ENCODE peak calls at places on chromosomes 4 and X, in seven cellular contexts. H is HepG2, Y is H1, X is K562, W is SK-N-SH, T is GM12878, B is T47D. K is an unnamed sample.

GRCh38 chr4:163607292-163607691 is 112.8 kb downstream of the TMA16 start:
- DNase-seq in W (no peak), H (no peak), X (no peak), T (no peak), B (no peak), Y (no peak), K (no peak)

GRCh38 chrX:154531626-154532025 is 15.0 kb downstream of the G6PD start:
- DNase-seq in W (no peak), T (no peak), X (no peak), B (no peak), Y (no peak), H (no peak), K (no peak)

GRCh38 chr4:140153419-140153743 is 603 bp downstream of the MAML3 start:
- DNase-seq in T (no peak), B (no peak), Y (no peak), W (no peak), X (no peak), H (no peak), K (no peak)

GRCh38 chr4:10006604-10007435 is 14.5 kb downstream of the SLC2A9 start:
- DNase-seq in Y (no peak), T (peak), X (no peak), B (peak), W (no peak), H (peak), K (peak)

GRCh38 chr4:130722370-130722769 is 1626.4 kb downstream of the C4orf33 start:
- DNase-seq in Y (no peak), W (no peak), T (no peak), B (no peak), X (no peak), H (no peak), K (no peak)

GRCh38 chrX:86066998-86067397 is 19.6 kb upstream of the CHM start:
- DNase-seq in T (no peak), B (no peak), W (peak), Y (no peak), H (peak), X (no peak), K (no peak)

GRCh38 chrX:133444952-133445831 is 29.9 kb upstream of the GPC4 start:
- DNase-seq in Y (no peak), H (no peak), B (no peak), T (no peak), X (no peak), W (no peak), K (peak)

GRCh38 chrX:72142094-72142843 is 10.6 kb upstream of the RTL5 start:
- DNase-seq in B (no peak), X (no peak), Y (no peak), T (no peak), H (no peak), W (peak), K (no peak)

GRCh38 chrX:64975491-64975890 is 759 bp downstream of the ZC4H2 start:
- DNase-seq in H (peak), W (peak), Y (peak), X (no peak), B (no peak), T (no peak), K (no peak)

GRCh38 chr4:1241936-1242505 is 6.9 kb downstream of the CTBP1 start:
- DNase-seq in B (no peak), H (no peak), Y (no peak), T (no peak), X (no peak), W (peak), K (no peak)

GRCh38 chrX:85111347-85111746 is 107.7 kb downstream of the APOOL start:
- DNase-seq in W (peak), Y (no peak), H (no peak), T (no peak), B (no peak), X (peak), K (no peak)

GRCh38 chr4:71095141-71095939 is 101.9 kb downstream of the DCK start:
- DNase-seq in Y (no peak), H (no peak), X (no peak), W (no peak), T (no peak), B (no peak), K (no peak)

GRCh38 chrX:103276581-103277002 is at the start of gene TCEAL5:
- DNase-seq in W (peak), B (no peak), X (no peak), T (no peak), Y (peak), H (no peak), K (no peak)

GRCh38 chr4:3250956-3251690 is 2.2 kb downstream of the MSANTD1 start:
- DNase-seq in Y (no peak), X (no peak), T (no peak), B (no peak), H (no peak), W (no peak), K (no peak)

GRCh38 chrX:46957299-46957698 is 45.1 kb downstream of the JADE3 start:
- DNase-seq in W (no peak), Y (no peak), B (no peak), X (no peak), T (no peak), H (no peak), K (no peak)

GRCh38 chr4:57763070-57763469 is 652.9 kb upstream of the IGFBP7 start:
- DNase-seq in X (no peak), T (no peak), B (no peak), H (no peak), W (no peak), Y (no peak), K (no peak)

GRCh38 chr4:109682875-109683274 is 20.4 kb downstream of the CASP6 start:
- DNase-seq in T (no peak), W (no peak), Y (no peak), X (no peak), H (no peak), B (no peak), K (no peak)

GRCh38 chr4:31929676-31930075 is 1209.5 kb downstream of the PCDH7 start:
- DNase-seq in X (no peak), Y (no peak), H (no peak), W (no peak), T (no peak), B (no peak), K (no peak)

GRCh38 chr4:95217197-95217596 is 331.6 kb downstream of the UNC5C start:
- DNase-seq in W (no peak), X (no peak), H (no peak), Y (no peak), T (no peak), B (no peak), K (no peak)

GRCh38 chr4:476501-476900 is 22.5 kb downstream of the ZNF721 start:
- DNase-seq in Y (no peak), T (no peak), W (no peak), X (no peak), B (no peak), H (no peak), K (no peak)

GRCh38 chrX:74325130-74326059 is 21.4 kb downstream of the ZCCHC13 start:
- DNase-seq in T (no peak), X (peak), B (no peak), H (no peak), Y (peak), W (peak), K (no peak)

GRCh38 chrX:55028040-55028439 is 2.7 kb downstream of the ALAS2 start:
- DNase-seq in H (no peak), X (peak), Y (no peak), B (no peak), W (no peak), T (no peak), K (no peak)

GRCh38 chrX:105191878-105192277 is 28.6 kb downstream of the TEX13A start:
- DNase-seq in H (no peak), X (no peak), W (peak), B (peak), T (no peak), Y (peak), K (no peak)

GRCh38 chrX:75038925-75039324 is 113.7 kb upstream of the NEXMIF start:
- DNase-seq in X (no peak), B (no peak), Y (no peak), H (peak), T (peak), W (no peak), K (peak)

GRCh38 chrX:47241201-47242011 is 8.6 kb downstream of the USP11 start:
- DNase-seq in B (no peak), X (no peak), W (no peak), T (no peak), H (no peak), Y (no peak), K (no peak)

GRCh38 chr4:7761312-7761711 is 178.3 kb downstream of the AFAP1 start:
- DNase-seq in X (no peak), Y (no peak), B (no peak), H (no peak), T (no peak), W (no peak), K (no peak)

GRCh38 chrX:97398030-97398551 is 514.4 kb downstream of the RPA4 start:
- DNase-seq in Y (no peak), X (no peak), H (no peak), W (no peak), B (no peak), T (peak), K (no peak)

GRCh38 chr4:73740353-73740778 is at the start of gene CXCL8:
- DNase-seq in B (no peak), H (peak), Y (no peak), X (peak), T (no peak), W (no peak), K (peak)

GRCh38 chr4:107125496-107125895 is 89.4 kb upstream of the DKK2 start:
- DNase-seq in T (no peak), W (no peak), H (no peak), X (no peak), B (no peak), Y (no peak), K (no peak)

GRCh38 chr4:74675673-74676279 is 118.5 kb downstream of the BTC start:
- DNase-seq in B (peak), W (peak), H (peak), X (peak), T (no peak), Y (no peak), K (peak)

DNA sequence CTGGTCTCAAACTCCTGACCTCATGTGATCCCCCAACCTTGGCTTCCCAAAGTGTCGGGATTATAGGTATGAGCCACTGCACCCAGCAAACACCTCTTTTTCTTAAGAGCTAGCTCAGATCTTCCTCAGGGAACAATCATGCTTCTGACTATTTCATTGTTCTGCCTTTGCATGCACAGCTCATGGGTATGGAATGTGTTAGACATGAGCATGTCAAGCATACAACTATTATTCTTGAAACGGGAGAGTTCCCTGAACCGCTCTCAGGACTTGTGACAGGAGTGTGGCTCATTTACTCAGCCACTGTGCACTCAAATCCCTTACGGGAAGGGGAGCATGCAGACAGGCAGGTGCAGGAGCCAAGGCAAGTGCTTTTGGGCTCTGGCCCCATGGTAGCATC is 231.7 kb upstream of the TAPT1 start:
- DNase-seq in X (no peak), W (no peak), T (no peak), B (no peak), H (no peak), Y (no peak), K (no peak)
- TF ChIP-seq JUND in X (no peak), W (no peak), T (no peak), B (no peak), H (no peak), Y (no peak), K (no peak)

GRCh38 chrX:130799393-130799792 is 103.6 kb downstream of the ENOX2 start:
- DNase-seq in Y (no peak), B (no peak), W (no peak), H (no peak), X (no peak), T (no peak), K (no peak)
- TF ChIP-seq JUND in Y (no peak), B (no peak), W (no peak), H (no peak), X (no peak), T (no peak), K (no peak)

DNA sequence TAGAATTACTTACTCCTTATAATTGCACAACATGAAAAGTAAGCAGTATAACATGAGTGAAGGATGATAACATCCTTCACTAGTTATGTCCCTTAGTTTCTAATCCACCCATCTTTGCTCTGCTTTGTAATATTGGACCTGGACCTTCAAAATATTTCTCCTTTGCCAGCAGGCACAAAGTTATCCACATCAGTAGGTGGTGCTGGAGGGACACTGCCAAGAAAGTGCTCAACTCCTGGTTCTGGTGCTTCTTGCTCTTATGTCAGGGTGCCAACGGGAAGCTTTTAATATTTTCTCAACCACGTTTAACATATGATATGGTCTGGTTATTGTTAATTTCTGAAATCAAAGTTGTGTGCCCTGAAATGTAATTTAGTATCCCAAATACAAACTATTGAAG is 49.1 kb downstream of the TMEM165 start:
- DNase-seq in Y (no peak), W (no peak), T (no peak), B (peak), H (peak), X (no peak), K (peak)
- TF ChIP-seq JUND in Y (no peak), W (no peak), T (no peak), B (no peak), H (no peak), X (no peak), K (no peak)

GRCh38 chr4:173235050-173235449 is 66.4 kb downstream of the GALNT7 start:
- DNase-seq in B (no peak), Y (no peak), W (peak), T (no peak), H (no peak), X (no peak), K (no peak)

GRCh38 chr4:173230077-173230476 is 61.5 kb downstream of the GALNT7 start:
- DNase-seq in T (no peak), B (no peak), H (no peak), Y (no peak), W (no peak), X (no peak), K (no peak)

GRCh38 chr4:173227753-173228152 is 59.1 kb downstream of the GALNT7 start:
- DNase-seq in W (no peak), B (no peak), T (no peak), H (no peak), Y (no peak), X (no peak), K (no peak)

GRCh38 chr4:173237152-173237551 is 68.5 kb downstream of the GALNT7 start:
- DNase-seq in X (no peak), H (no peak), T (no peak), W (peak), B (no peak), Y (no peak), K (no peak)

DNA sequence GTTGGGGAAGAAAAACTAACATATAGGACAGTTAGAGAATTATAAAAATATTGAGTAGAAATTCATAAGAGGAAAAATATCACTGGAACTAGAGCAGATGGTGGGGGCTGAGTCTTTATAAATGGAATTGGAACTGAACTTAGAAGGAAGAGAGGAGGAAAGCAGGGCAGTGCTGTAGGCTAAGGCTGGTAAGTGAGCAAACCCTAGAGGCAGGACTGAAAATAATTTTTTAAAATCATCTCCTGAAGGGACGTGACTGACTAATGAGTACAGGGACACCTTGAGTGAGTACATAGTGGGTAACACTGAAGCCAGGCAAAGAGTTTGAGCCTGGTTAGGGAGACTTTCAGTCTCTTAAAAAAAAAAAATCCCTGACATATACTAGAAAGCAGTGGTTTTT is 63.3 kb downstream of the GALNT7 start:
- DNase-seq in T (no peak), W (no peak), X (peak), B (peak), Y (no peak), H (no peak), K (no peak)
- TF ChIP-seq JUND in T (no peak), W (no peak), X (no peak), B (no peak), Y (no peak), H (no peak), K (no peak)

GRCh38 chr4:123830920-123831319 is 434.3 kb downstream of the SPRY1 start:
- DNase-seq in Y (no peak), B (no peak), X (no peak), W (peak), T (no peak), H (no peak), K (no peak)

GRCh38 chr4:123835852-123836251 is 439.3 kb downstream of the SPRY1 start:
- DNase-seq in X (no peak), B (no peak), H (no peak), T (no peak), W (no peak), Y (no peak), K (no peak)

GRCh38 chr4:123832173-123833026 is 435.8 kb downstream of the SPRY1 start:
- DNase-seq in B (no peak), W (no peak), Y (no peak), H (no peak), X (no peak), T (no peak), K (no peak)

GRCh38 chr4:123836919-123837605 is 440.5 kb downstream of the SPRY1 start:
- DNase-seq in X (no peak), B (no peak), H (no peak), Y (no peak), T (no peak), W (no peak), K (no peak)

GRCh38 chr4:123833156-123833555 is 436.6 kb downstream of the SPRY1 start:
- DNase-seq in T (no peak), H (no peak), B (no peak), W (no peak), X (no peak), Y (no peak), K (no peak)
- TF ChIP-seq JUND in T (no peak), H (no peak), B (no peak), W (no peak), X (no peak), Y (no peak), K (no peak)

DNA sequence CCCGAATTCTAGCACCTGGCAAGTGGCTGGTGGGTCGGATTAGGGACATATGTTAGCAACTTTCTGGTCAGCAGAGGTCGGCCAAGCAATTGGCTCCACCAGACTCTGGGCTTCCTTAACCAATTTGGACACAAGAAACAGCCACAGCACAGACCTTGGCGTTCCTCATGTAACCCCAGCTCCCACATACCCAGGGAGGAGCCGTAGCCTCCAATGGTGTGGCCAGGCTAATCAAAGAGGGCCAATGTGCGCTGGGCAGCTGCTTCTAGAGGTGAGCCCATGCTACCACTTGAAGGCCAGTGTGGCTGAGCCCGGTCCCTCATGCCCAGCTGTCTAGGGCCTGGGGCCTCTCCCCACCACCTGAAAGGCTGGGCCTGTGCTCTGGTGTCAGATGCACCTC is 82.5 kb upstream of the MSX1 start:
- DNase-seq in H (no peak), X (no peak), W (no peak), T (no peak), Y (no peak), B (no peak), K (no peak)
- TF ChIP-seq JUND in H (no peak), X (no peak), W (no peak), T (no peak), Y (no peak), B (no peak), K (no peak)

DNA sequence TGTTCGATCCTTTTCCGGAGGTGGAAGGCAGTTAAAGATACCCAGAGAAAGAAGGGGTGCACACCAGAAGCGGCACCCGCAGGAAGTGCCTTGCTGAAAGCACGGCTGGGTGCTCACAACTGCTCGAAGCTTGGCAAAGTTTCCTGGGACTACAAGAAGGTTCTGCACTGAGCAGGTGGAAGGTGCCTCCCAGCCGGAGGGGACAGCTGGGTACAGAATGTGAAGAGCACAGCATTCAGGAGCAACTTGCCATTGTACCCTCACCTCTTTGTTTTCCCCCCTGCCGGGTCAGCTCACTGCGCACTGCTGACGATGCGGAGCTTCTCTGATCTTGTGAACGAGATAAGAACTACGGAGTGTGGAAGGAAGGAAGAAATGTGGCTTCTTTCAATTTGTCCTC is 289.2 kb downstream of the FBXW7 start:
- DNase-seq in T (no peak), Y (no peak), H (no peak), X (no peak), B (no peak), W (no peak), K (no peak)
- TF ChIP-seq JUND in T (no peak), Y (no peak), H (no peak), X (no peak), B (no peak), W (no peak), K (no peak)

DNA sequence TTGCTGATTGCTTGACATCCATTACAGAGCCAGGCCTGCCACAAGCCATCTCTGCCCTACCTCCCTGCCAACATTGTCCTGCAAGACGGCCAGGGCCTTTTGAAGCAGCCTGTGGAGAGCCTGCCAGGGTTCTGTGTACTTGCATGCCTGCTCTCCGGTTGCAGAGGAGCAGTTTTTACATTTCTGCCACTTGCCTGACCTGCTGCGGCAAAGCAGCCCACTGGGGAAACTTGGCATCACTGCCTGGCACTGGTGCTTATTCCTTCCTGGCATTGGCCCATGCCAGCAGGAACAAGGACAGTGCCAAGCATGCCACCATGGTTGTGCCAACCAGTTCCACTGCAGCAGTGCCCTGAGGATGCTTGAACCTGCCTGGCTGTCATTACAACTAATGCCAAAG is 167.1 kb downstream of the NHS start:
- DNase-seq in B (no peak), T (no peak), Y (no peak), X (no peak), H (no peak), W (no peak), K (no peak)
- TF ChIP-seq JUND in B (no peak), T (no peak), Y (no peak), X (no peak), H (no peak), W (no peak), K (no peak)

GRCh38 chr4:152935138-152935537 is 985 bp upstream of the FHDC1 start:
- DNase-seq in B (peak), H (no peak), X (peak), Y (no peak), W (no peak), T (no peak), K (peak)
- TF ChIP-seq JUND in B (no peak), H (no peak), X (peak), Y (peak), W (no peak), T (no peak), K (no peak)